ENCODE peak calls at places on chromosomes 16 and 17, in five cellular contexts. One of them, this sample, is unnamed.

GRCh38 chr16:2236362-2237075 is at the start of gene DNASE1L2:
- DNase-seq in sigmoid colon: peak
- DNase-seq in neural progenitor cell: peak
- DNase-seq in fibroblast of the aortic adventitia: no peak
- DNase-seq in K562: no peak
- DNase-seq in this sample: peak

GRCh38 chr16:64313726-64314125 is 808.1 kb downstream of the CDH11 start:
- DNase-seq in sigmoid colon: no peak
- DNase-seq in neural progenitor cell: no peak
- DNase-seq in fibroblast of the aortic adventitia: no peak
- DNase-seq in K562: no peak
- DNase-seq in this sample: no peak

GRCh38 chr17:76088868-76089576 is 10.0 kb downstream of the ZACN start:
- DNase-seq in K562: no peak
- DNase-seq in neural progenitor cell: no peak
- DNase-seq in sigmoid colon: peak
- DNase-seq in fibroblast of the aortic adventitia: no peak
- DNase-seq in this sample: no peak

GRCh38 chr17:31649302-31649701 is 209.7 kb downstream of the COPRS start:
- DNase-seq in neural progenitor cell: no peak
- DNase-seq in sigmoid colon: no peak
- DNase-seq in fibroblast of the aortic adventitia: no peak
- DNase-seq in K562: no peak
- DNase-seq in this sample: no peak

GRCh38 chr17:28714281-28714680 is 2.6 kb upstream of the PROCA1 start:
- DNase-seq in fibroblast of the aortic adventitia: no peak
- DNase-seq in sigmoid colon: no peak
- DNase-seq in neural progenitor cell: no peak
- DNase-seq in K562: no peak
- DNase-seq in this sample: no peak

GRCh38 chr17:63407741-63408330 is 38.3 kb downstream of the CYB561 start:
- DNase-seq in K562: no peak
- DNase-seq in sigmoid colon: no peak
- DNase-seq in neural progenitor cell: no peak
- DNase-seq in fibroblast of the aortic adventitia: peak
- DNase-seq in this sample: peak

GRCh38 chr17:80389011-80389995 is 25.7 kb upstream of the ENDOV start:
- DNase-seq in fibroblast of the aortic adventitia: no peak
- DNase-seq in sigmoid colon: no peak
- DNase-seq in K562: no peak
- DNase-seq in neural progenitor cell: no peak
- DNase-seq in this sample: no peak

GRCh38 chr17:77882481-77883212 is 75.9 kb upstream of the TNRC6C start:
- DNase-seq in neural progenitor cell: no peak
- DNase-seq in K562: no peak
- DNase-seq in fibroblast of the aortic adventitia: peak
- DNase-seq in sigmoid colon: peak
- DNase-seq in this sample: peak

GRCh38 chr16:30747331-30747730 is 894 bp upstream of the PHKG2 start:
- DNase-seq in fibroblast of the aortic adventitia: peak
- DNase-seq in K562: no peak
- DNase-seq in neural progenitor cell: no peak
- DNase-seq in sigmoid colon: no peak
- DNase-seq in this sample: peak

GRCh38 chr17:77670125-77670524 is 288.4 kb upstream of the TNRC6C start:
- DNase-seq in sigmoid colon: no peak
- DNase-seq in K562: no peak
- DNase-seq in fibroblast of the aortic adventitia: peak
- DNase-seq in neural progenitor cell: no peak
- DNase-seq in this sample: no peak

GRCh38 chr17:73291260-73291801 is 20.5 kb downstream of the CDC42EP4 start:
- DNase-seq in sigmoid colon: peak
- DNase-seq in K562: peak
- DNase-seq in neural progenitor cell: no peak
- DNase-seq in fibroblast of the aortic adventitia: peak
- DNase-seq in this sample: peak

GRCh38 chr16:64445649-64446048 is 676.2 kb downstream of the CDH11 start:
- DNase-seq in sigmoid colon: no peak
- DNase-seq in fibroblast of the aortic adventitia: peak
- DNase-seq in neural progenitor cell: no peak
- DNase-seq in K562: no peak
- DNase-seq in this sample: no peak

GRCh38 chr16:4613636-4614570 is 785 bp downstream of the UBALD1 start:
- DNase-seq in K562: peak
- DNase-seq in fibroblast of the aortic adventitia: peak
- DNase-seq in neural progenitor cell: peak
- DNase-seq in sigmoid colon: peak
- DNase-seq in this sample: peak

GRCh38 chr16:54446639-54447038 is 160.1 kb upstream of the IRX3 start:
- DNase-seq in sigmoid colon: no peak
- DNase-seq in fibroblast of the aortic adventitia: peak
- DNase-seq in K562: no peak
- DNase-seq in neural progenitor cell: no peak
- DNase-seq in this sample: peak

GRCh38 chr17:7217113-7217987 is 2.3 kb downstream of the DLG4 start:
- DNase-seq in fibroblast of the aortic adventitia: peak
- DNase-seq in sigmoid colon: peak
- DNase-seq in K562: peak
- DNase-seq in neural progenitor cell: peak
- DNase-seq in this sample: peak

GRCh38 chr17:38511126-38512108 is 83.2 kb downstream of the ARHGAP23 start:
- DNase-seq in sigmoid colon: no peak
- DNase-seq in K562: no peak
- DNase-seq in fibroblast of the aortic adventitia: peak
- DNase-seq in neural progenitor cell: no peak
- DNase-seq in this sample: peak

GRCh38 chr17:49003557-49004511 is 6.6 kb downstream of the IGF2BP1 start:
- DNase-seq in fibroblast of the aortic adventitia: no peak
- DNase-seq in K562: peak
- DNase-seq in neural progenitor cell: peak
- DNase-seq in sigmoid colon: no peak
- DNase-seq in this sample: peak

GRCh38 chr17:44990994-44991393 is 22.9 kb upstream of the C1QL1 start:
- DNase-seq in fibroblast of the aortic adventitia: no peak
- DNase-seq in K562: no peak
- DNase-seq in neural progenitor cell: no peak
- DNase-seq in sigmoid colon: no peak
- DNase-seq in this sample: no peak

GRCh38 chr16:73365010-73365409 is 317.1 kb upstream of the ZFHX3 start:
- DNase-seq in sigmoid colon: no peak
- DNase-seq in neural progenitor cell: no peak
- DNase-seq in fibroblast of the aortic adventitia: peak
- DNase-seq in K562: no peak
- DNase-seq in this sample: no peak

GRCh38 chr16:67871256-67871655 is 1.6 kb upstream of the EDC4 start:
- DNase-seq in neural progenitor cell: no peak
- DNase-seq in K562: no peak
- DNase-seq in fibroblast of the aortic adventitia: no peak
- DNase-seq in sigmoid colon: no peak
- DNase-seq in this sample: no peak

GRCh38 chr17:16282522-16282921 is 65.5 kb downstream of the PIGL start:
- DNase-seq in K562: no peak
- DNase-seq in sigmoid colon: no peak
- DNase-seq in fibroblast of the aortic adventitia: peak
- DNase-seq in neural progenitor cell: no peak
- DNase-seq in this sample: peak

GRCh38 chr17:74736423-74737298 is at the start of gene RAB37:
- DNase-seq in fibroblast of the aortic adventitia: no peak
- DNase-seq in K562: peak
- DNase-seq in neural progenitor cell: peak
- DNase-seq in sigmoid colon: no peak
- DNase-seq in this sample: peak

DNA sequence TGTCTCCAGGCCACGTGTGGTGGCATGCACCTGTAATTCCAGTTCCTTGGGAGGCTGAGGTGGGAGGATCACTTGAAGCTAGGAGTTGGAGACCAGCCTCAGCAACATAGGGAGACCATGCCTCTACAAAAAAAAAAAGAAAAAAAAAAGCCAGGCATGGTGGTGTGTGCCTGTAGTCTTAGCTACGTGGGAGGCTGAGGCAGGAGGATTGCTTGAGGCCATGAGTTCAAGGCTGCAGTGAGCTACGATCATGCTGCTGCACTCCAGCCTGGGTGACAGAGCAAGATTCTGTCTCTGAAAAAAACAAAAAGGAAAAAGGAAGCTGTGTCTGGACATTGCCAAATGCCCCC is 103.9 kb downstream of the CMIP start:
- DNase-seq in fibroblast of the aortic adventitia: no peak
- DNase-seq in sigmoid colon: no peak
- DNase-seq in neural progenitor cell: no peak
- DNase-seq in K562: no peak
- DNase-seq in this sample: no peak
- H3K4me3 ChIP-seq in fibroblast of the aortic adventitia: no peak
- H3K4me3 ChIP-seq in sigmoid colon: no peak
- H3K4me3 ChIP-seq in neural progenitor cell: no peak
- H3K4me3 ChIP-seq in K562: no peak
- H3K4me3 ChIP-seq in this sample: no peak

GRCh38 chr16:85136213-85136704 is 24.0 kb upstream of the CIBAR2 start:
- DNase-seq in neural progenitor cell: no peak
- DNase-seq in K562: no peak
- DNase-seq in fibroblast of the aortic adventitia: no peak
- DNase-seq in sigmoid colon: peak
- DNase-seq in this sample: no peak
- H3K4me3 ChIP-seq in neural progenitor cell: no peak
- H3K4me3 ChIP-seq in K562: no peak
- H3K4me3 ChIP-seq in fibroblast of the aortic adventitia: no peak
- H3K4me3 ChIP-seq in sigmoid colon: no peak
- H3K4me3 ChIP-seq in this sample: no peak

GRCh38 chr17:66373944-66374817 is 71.8 kb downstream of the PRKCA start:
- DNase-seq in neural progenitor cell: peak
- DNase-seq in sigmoid colon: no peak
- DNase-seq in K562: peak
- DNase-seq in fibroblast of the aortic adventitia: no peak
- DNase-seq in this sample: no peak
- H3K4me3 ChIP-seq in neural progenitor cell: no peak
- H3K4me3 ChIP-seq in sigmoid colon: no peak
- H3K4me3 ChIP-seq in K562: no peak
- H3K4me3 ChIP-seq in fibroblast of the aortic adventitia: no peak
- H3K4me3 ChIP-seq in this sample: no peak

GRCh38 chr16:15658556-15658955 is 8.5 kb downstream of the NDE1 start:
- DNase-seq in K562: no peak
- DNase-seq in neural progenitor cell: no peak
- DNase-seq in fibroblast of the aortic adventitia: no peak
- DNase-seq in sigmoid colon: peak
- DNase-seq in this sample: no peak
- H3K4me3 ChIP-seq in K562: no peak
- H3K4me3 ChIP-seq in neural progenitor cell: no peak
- H3K4me3 ChIP-seq in fibroblast of the aortic adventitia: no peak
- H3K4me3 ChIP-seq in sigmoid colon: no peak
- H3K4me3 ChIP-seq in this sample: no peak

This sample was measured in GM23248.